ENCODE peak calls at places on chromosomes 3 and 15, in nine cellular contexts. Q is endothelial cell, V is H1, O is IMR-90, Y is activated B cell treated with CpG ODN at 0.5 μM for 24 hours, A is cardiac muscle cell, J is upper lobe of right lung, E is astrocyte of the spinal cord, N is body of pancreas. C is an unnamed sample.
A peak's percentile ranks its signal among the peaks of the same experiment; 100 is the strongest.

GRCh38 chr3:59411176-59411575 is 361.4 kb upstream of the CFAP20DC start:
- DNase-seq in Q (no peak), A (no peak), E (no peak), J (no peak), N (no peak), Y (no peak), O (no peak), V (no peak), C (no peak)

GRCh38 chr15:56471440-56472069 is 6.6 kb upstream of the MNS1 start:
- DNase-seq in V (no peak), A (no peak), N (no peak), Q (no peak), J (no peak), E (no peak), O (no peak), Y (no peak), C (no peak)

GRCh38 chr3:197305854-197306253 is 7.4 kb upstream of the DLG1 start:
- DNase-seq in A (peak; percentile 71), Q (no peak), Y (no peak), O (peak; percentile 93), N (no peak), E (peak; percentile 82), V (no peak), J (no peak), C (no peak)

GRCh38 chr3:27596334-27596841 is 112.2 kb upstream of the SLC4A7 start:
- DNase-seq in A (peak; percentile 53), O (peak; percentile 54), Q (no peak), E (peak; percentile 82), N (no peak), J (no peak), Y (no peak), V (no peak), C (peak; percentile 11)

GRCh38 chr15:66896611-66897010 is 168.8 kb upstream of the SMAD3 start:
- DNase-seq in O (no peak), Y (no peak), N (peak; percentile 39), Q (no peak), V (no peak), E (no peak), J (no peak), A (no peak), C (no peak)

GRCh38 chr3:101897013-101897412 is 47.7 kb downstream of the NFKBIZ start:
- DNase-seq in V (no peak), Y (no peak), E (no peak), A (no peak), N (no peak), Q (no peak), O (no peak), J (no peak), C (no peak)

GRCh38 chr15:64045774-64046346 is 425 bp downstream of the DAPK2 start:
- DNase-seq in E (no peak), O (no peak), J (peak; percentile 74), Y (peak; percentile 33), V (no peak), A (no peak), Q (no peak), N (peak; percentile 29), C (no peak)

GRCh38 chr3:49283997-49284396 is 7.0 kb upstream of the C3orf62 start:
- DNase-seq in A (no peak), N (no peak), Q (no peak), Y (no peak), J (no peak), E (no peak), O (no peak), V (no peak), C (no peak)

GRCh38 chr3:142165194-142165593 is 15.8 kb upstream of the TFDP2 start:
- DNase-seq in N (no peak), O (no peak), E (no peak), V (no peak), J (no peak), A (no peak), Q (no peak), Y (no peak), C (no peak)

GRCh38 chr3:52313774-52314188 is 2.3 kb upstream of the DNAH1 start:
- DNase-seq in E (peak; percentile 12), Y (peak; percentile 55), Q (no peak), A (peak; percentile 30), O (peak; percentile 47), N (no peak), J (no peak), V (no peak), C (peak; percentile 56)

GRCh38 chr15:43237842-43238470 is 17.1 kb upstream of the EPB42 start:
- DNase-seq in E (no peak), Y (no peak), J (no peak), A (no peak), V (no peak), N (no peak), O (no peak), Q (no peak), C (no peak)

GRCh38 chr3:186612065-186612464 is 795 bp upstream of the AHSG start:
- DNase-seq in J (no peak), O (no peak), Q (no peak), N (no peak), V (no peak), A (no peak), E (no peak), Y (no peak), C (no peak)

GRCh38 chr3:186605561-186606545 is 7.0 kb upstream of the AHSG start:
- DNase-seq in A (no peak), Q (no peak), V (no peak), J (no peak), Y (no peak), O (no peak), E (no peak), N (no peak), C (no peak)

GRCh38 chr3:186608624-186609215 is 4.1 kb upstream of the AHSG start:
- DNase-seq in A (no peak), O (no peak), N (no peak), J (no peak), E (no peak), Q (no peak), Y (no peak), V (no peak), C (no peak)

GRCh38 chr3:186612721-186613636 is at the start of gene AHSG:
- DNase-seq in J (no peak), N (no peak), V (no peak), Q (no peak), O (no peak), A (no peak), Y (no peak), E (no peak), C (no peak)

DNA sequence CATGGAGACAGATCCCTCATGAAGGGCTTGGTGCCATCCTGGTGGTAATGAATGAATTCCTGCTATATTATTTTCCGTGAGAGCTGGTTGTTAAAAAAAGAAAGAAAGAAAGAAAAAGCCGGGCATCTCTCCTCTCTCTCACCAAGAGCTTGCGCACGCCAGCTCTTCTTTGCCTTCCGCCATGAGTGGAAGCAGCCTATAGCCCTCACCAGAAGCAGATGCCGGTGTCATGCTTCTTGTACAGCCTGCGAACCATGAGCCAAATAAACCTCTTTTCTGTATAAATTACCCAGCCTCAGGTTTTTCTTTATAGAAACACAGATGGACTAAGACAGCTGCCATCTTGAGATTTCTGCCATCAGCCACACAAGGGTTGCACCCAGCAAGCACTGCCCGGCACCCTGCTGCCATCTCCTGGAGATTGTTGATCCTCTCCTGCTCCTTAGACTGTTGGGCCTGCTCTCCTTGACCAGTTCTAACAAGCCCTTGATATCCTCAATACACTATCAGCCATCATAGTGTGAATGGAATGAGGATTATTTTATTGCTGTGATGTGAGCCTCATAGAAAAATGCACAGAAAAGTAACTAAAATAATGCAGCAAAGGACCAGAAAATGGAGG is 3.5 kb upstream of the AHSG start:
- DNase-seq in E (no peak), N (peak; percentile 69), Q (no peak), Y (no peak), V (no peak), J (no peak), O (no peak), A (peak; percentile 41), C (peak; percentile 85)
- TF ChIP-seq CTCF in E (no peak), N (peak; percentile 27), Q (no peak), Y (no peak), V (no peak), J (no peak), O (peak; percentile 15), A (peak; percentile 37), C (peak; percentile 48)

DNA sequence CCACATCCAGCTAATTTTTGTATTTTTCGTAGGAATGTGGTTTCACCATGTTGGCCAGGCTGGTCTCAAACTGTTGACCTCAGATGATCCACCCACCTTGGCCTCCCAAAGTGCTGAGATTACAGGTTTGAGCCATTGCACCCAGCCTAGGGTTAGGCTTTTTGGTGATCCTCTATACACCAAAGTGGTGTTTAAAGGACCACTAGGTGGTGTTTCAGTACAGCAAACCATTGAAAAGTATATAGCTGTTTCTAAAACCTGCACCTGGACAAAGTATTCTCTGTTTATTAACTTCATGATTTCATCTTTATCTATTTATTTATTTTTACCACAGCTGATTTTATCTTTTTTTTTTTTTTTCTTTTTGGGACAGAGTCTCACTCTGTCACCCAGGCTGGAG is 68.4 kb downstream of the MINDY2 start:
- DNase-seq in Y (no peak), Q (no peak), O (peak; percentile 4), J (no peak), E (no peak), A (peak; percentile 37), N (no peak), V (no peak), C (no peak)
- TF ChIP-seq CTCF in Y (no peak), Q (no peak), O (peak; percentile 10), J (peak; percentile 13), E (no peak), A (peak; percentile 37), N (no peak), V (no peak), C (no peak)

DNA sequence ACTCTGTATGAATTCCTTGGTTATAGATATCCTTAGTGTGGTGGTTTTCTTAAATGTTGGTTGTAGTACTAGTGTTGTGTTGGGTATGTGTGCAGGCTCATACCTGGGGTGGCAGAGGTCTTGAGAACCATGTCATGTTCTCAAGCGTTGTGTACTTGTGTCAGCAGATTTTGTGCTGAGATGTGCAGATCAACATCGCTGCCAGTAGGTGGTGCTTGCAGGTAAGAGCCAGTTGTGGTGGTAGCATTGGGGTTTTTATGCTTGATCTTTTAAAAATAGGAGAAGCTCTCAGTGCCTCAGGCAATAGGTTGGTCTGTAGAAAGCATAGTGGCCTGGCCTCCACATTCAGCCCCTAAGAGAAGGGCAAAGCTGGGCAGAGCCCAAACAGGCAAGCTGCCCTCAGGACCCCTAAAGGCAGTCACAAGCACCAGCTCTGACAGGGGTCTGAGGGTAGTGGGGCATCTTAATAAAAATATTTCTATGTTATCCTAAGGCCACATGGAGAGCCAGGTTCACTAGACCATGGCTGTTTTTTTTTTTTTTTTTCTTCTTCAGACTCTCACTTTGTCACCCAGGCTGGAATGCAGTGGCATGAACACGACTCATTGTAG is 164.0 kb downstream of the IL20RB start:
- DNase-seq in V (no peak), Q (peak; percentile 37), O (peak; percentile 44), J (no peak), Y (no peak), E (peak; percentile 39), N (no peak), A (peak; percentile 60), C (peak; percentile 65)
- TF ChIP-seq CTCF in V (peak; percentile 72), Q (peak; percentile 51), O (peak; percentile 54), J (peak; percentile 49), Y (no peak), E (peak; percentile 76), N (no peak), A (peak; percentile 77), C (peak; percentile 85)

DNA sequence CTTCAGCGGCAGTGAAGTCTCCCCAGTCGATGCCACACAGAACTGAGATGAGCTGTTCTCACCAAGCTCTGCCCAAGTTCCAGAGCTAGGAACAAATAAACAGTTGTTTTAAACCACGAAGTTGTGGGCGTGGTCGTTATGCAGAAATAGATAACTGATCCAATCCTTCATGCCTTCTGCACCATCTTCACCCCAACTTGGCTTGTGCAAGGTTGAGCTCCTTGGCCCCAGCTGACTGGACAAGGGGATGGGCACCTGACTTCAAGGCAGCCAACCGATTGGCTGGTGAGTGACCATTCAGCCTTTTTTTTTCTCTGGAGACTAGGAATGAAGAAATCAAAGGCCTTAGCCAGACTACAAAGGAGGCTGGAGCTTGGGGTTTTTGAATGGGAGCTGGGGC is 23.9 kb downstream of the LINGO1 start:
- DNase-seq in Q (no peak), A (no peak), E (no peak), J (no peak), Y (no peak), N (no peak), O (no peak), V (no peak), C (no peak)
- TF ChIP-seq CTCF in Q (no peak), A (no peak), E (no peak), J (no peak), Y (no peak), N (no peak), O (no peak), V (no peak), C (no peak)